ENCODE peak calls at places on chromosomes 1 and 21, in five cellular contexts. One of them, this sample, is unnamed.

GRCh38 chr1:40305451-40305850 is 11.6 kb downstream of the COL9A2 start:
- DNase-seq in trophoblast cell: peak; percentile 29
- DNase-seq in IMR-90: no peak
- DNase-seq in mesenchymal stem cell: no peak
- DNase-seq in H1: no peak
- DNase-seq in this sample: no peak

GRCh38 chr1:110481968-110482623 is 31.1 kb downstream of the PROK1 start:
- DNase-seq in trophoblast cell: no peak
- DNase-seq in IMR-90: no peak
- DNase-seq in mesenchymal stem cell: peak; percentile 37
- DNase-seq in H1: no peak
- DNase-seq in this sample: no peak

GRCh38 chr21:42830456-42831455 is 48.6 kb downstream of the WDR4 start:
- DNase-seq in trophoblast cell: no peak
- DNase-seq in IMR-90: no peak
- DNase-seq in mesenchymal stem cell: no peak
- DNase-seq in H1: no peak
- DNase-seq in this sample: no peak

GRCh38 chr1:95352767-95353166 is 118.8 kb downstream of the RWDD3 start:
- DNase-seq in trophoblast cell: no peak
- DNase-seq in IMR-90: no peak
- DNase-seq in mesenchymal stem cell: no peak
- DNase-seq in H1: no peak
- DNase-seq in this sample: no peak

GRCh38 chr1:154219511-154219910 is 1.2 kb upstream of the UBAP2L start:
- DNase-seq in trophoblast cell: no peak
- DNase-seq in IMR-90: peak; percentile 47
- DNase-seq in mesenchymal stem cell: no peak
- DNase-seq in H1: no peak
- DNase-seq in this sample: no peak

GRCh38 chr21:39612233-39613028 is at the start of gene B3GALT5:
- DNase-seq in trophoblast cell: no peak
- DNase-seq in IMR-90: no peak
- DNase-seq in mesenchymal stem cell: peak; percentile 22
- DNase-seq in H1: peak; percentile 33
- DNase-seq in this sample: peak; percentile 77

GRCh38 chr1:22736496-22737088 is 26.0 kb downstream of the EPHB2 start:
- DNase-seq in trophoblast cell: no peak
- DNase-seq in IMR-90: no peak
- DNase-seq in mesenchymal stem cell: no peak
- DNase-seq in H1: no peak
- DNase-seq in this sample: no peak

GRCh38 chr1:9909222-9910046 is 635 bp downstream of the CTNNBIP1 start:
- DNase-seq in trophoblast cell: no peak
- DNase-seq in IMR-90: no peak
- DNase-seq in mesenchymal stem cell: no peak
- DNase-seq in H1: no peak
- DNase-seq in this sample: no peak

GRCh38 chr1:9249534-9250335 is 15.2 kb downstream of the H6PD start:
- DNase-seq in trophoblast cell: no peak
- DNase-seq in IMR-90: peak; percentile 44
- DNase-seq in mesenchymal stem cell: no peak
- DNase-seq in H1: no peak
- DNase-seq in this sample: peak; percentile 29

GRCh38 chr1:212213754-212214153 is 71.5 kb upstream of the PPP2R5A start:
- DNase-seq in trophoblast cell: no peak
- DNase-seq in IMR-90: no peak
- DNase-seq in mesenchymal stem cell: no peak
- DNase-seq in H1: no peak
- DNase-seq in this sample: no peak

GRCh38 chr1:59238993-59239392 is 57.9 kb upstream of the FGGY start:
- DNase-seq in trophoblast cell: no peak
- DNase-seq in IMR-90: no peak
- DNase-seq in mesenchymal stem cell: no peak
- DNase-seq in H1: no peak
- DNase-seq in this sample: no peak

GRCh38 chr1:194294006-194294405 is 1107.6 kb upstream of the B3GALT2 start:
- DNase-seq in trophoblast cell: no peak
- DNase-seq in IMR-90: no peak
- DNase-seq in mesenchymal stem cell: no peak
- DNase-seq in H1: no peak
- DNase-seq in this sample: no peak

GRCh38 chr1:118507391-118507790 is 322.4 kb upstream of the SPAG17 start:
- DNase-seq in trophoblast cell: no peak
- DNase-seq in IMR-90: no peak
- DNase-seq in mesenchymal stem cell: no peak
- DNase-seq in H1: no peak
- DNase-seq in this sample: no peak

GRCh38 chr1:199490804-199491527 is 536.5 kb upstream of the NR5A2 start:
- DNase-seq in trophoblast cell: no peak
- DNase-seq in IMR-90: peak; percentile 75
- DNase-seq in mesenchymal stem cell: no peak
- DNase-seq in H1: no peak
- DNase-seq in this sample: no peak

GRCh38 chr1:19322481-19322880 is 10.4 kb downstream of the SLC66A1 start:
- DNase-seq in trophoblast cell: no peak
- DNase-seq in IMR-90: no peak
- DNase-seq in mesenchymal stem cell: no peak
- DNase-seq in H1: no peak
- DNase-seq in this sample: no peak

GRCh38 chr1:89855413-89856123 is 34.7 kb downstream of the LRRC8D start:
- DNase-seq in trophoblast cell: no peak
- DNase-seq in IMR-90: peak; percentile 67
- DNase-seq in mesenchymal stem cell: peak; percentile 70
- DNase-seq in H1: no peak
- DNase-seq in this sample: no peak

GRCh38 chr1:53319296-53320101 is 8.4 kb downstream of the LRP8 start:
- DNase-seq in trophoblast cell: no peak
- DNase-seq in IMR-90: no peak
- DNase-seq in mesenchymal stem cell: no peak
- DNase-seq in H1: no peak
- DNase-seq in this sample: no peak

GRCh38 chr1:18722270-18722669 is 91.6 kb downstream of the PAX7 start:
- DNase-seq in trophoblast cell: no peak
- DNase-seq in IMR-90: no peak
- DNase-seq in mesenchymal stem cell: no peak
- DNase-seq in H1: no peak
- DNase-seq in this sample: no peak

GRCh38 chr1:155001438-155001687 is 1.2 kb upstream of the ZBTB7B start:
- DNase-seq in trophoblast cell: no peak
- DNase-seq in IMR-90: no peak
- DNase-seq in mesenchymal stem cell: no peak
- DNase-seq in H1: no peak
- DNase-seq in this sample: no peak

GRCh38 chr1:107943694-107944093 is 21.3 kb downstream of the VAV3 start:
- DNase-seq in trophoblast cell: no peak
- DNase-seq in IMR-90: no peak
- DNase-seq in mesenchymal stem cell: no peak
- DNase-seq in H1: no peak
- DNase-seq in this sample: no peak

GRCh38 chr21:44427241-44428120 is 27.8 kb upstream of the LRRC3 start:
- DNase-seq in trophoblast cell: no peak
- DNase-seq in IMR-90: no peak
- DNase-seq in mesenchymal stem cell: no peak
- DNase-seq in H1: no peak
- DNase-seq in this sample: no peak

GRCh38 chr1:56578963-56579875 is at the start of gene PLPP3:
- DNase-seq in trophoblast cell: peak; percentile 82
- DNase-seq in IMR-90: peak; percentile 94
- DNase-seq in mesenchymal stem cell: peak; percentile 95
- DNase-seq in H1: peak; percentile 70
- DNase-seq in this sample: peak; percentile 85

DNA sequence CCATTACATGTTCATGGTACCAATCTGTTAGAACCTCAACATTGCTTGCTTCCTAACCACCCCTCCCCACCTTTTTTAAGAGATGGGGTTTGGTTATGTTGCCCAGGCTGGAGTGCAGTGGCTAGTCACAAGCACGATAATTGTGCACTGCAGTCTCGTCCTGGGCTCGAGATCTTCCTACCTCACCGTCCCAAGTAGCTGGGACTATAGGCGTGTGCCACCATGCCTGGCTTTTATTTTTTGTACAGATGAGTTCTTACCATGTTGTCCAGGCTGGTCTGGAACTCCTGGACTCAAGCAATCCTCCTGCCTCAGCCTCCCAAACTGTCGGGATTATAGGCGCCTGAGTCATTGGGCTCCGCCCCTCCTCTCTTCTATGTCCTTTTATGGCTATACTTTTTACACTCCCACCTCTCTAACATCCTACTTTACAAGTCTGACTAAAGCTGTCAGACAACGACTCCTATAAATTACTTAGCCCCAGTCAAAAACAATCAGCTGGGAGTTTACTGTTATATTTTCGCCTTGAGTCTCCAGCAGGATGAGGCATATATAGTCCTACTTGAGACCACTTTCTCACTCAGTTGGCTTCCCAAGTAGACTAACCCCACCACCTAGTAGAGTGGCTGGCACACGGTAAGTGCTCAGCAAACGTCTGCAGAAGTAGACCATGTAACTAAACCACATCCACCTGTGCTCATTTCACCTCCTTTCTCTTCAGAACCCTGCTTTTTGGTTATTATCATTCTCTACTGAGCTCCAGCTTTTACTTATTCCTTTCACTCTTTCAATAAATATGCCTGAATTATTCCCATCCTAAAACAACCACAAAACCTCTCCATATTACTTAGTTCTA is 13.8 kb downstream of the ENSA start:
- DNase-seq in trophoblast cell: no peak
- DNase-seq in IMR-90: no peak
- DNase-seq in mesenchymal stem cell: peak; percentile 26
- DNase-seq in H1: no peak
- DNase-seq in this sample: no peak
- H3K4me1 ChIP-seq in trophoblast cell: peaks cover 11% of the 10 kb centered on the region
- H3K4me1 ChIP-seq in IMR-90: peaks cover 18% of the 10 kb centered on the region
- H3K4me1 ChIP-seq in mesenchymal stem cell: peaks cover 8% of the 10 kb centered on the region
- H3K4me1 ChIP-seq in H1: peaks cover 2% of the 10 kb centered on the region
- H3K4me1 ChIP-seq in this sample: peaks cover 10% of the 10 kb centered on the region

GRCh38 chr1:16250547-16251251 is 13.7 kb upstream of the CPLANE2 start:
- DNase-seq in trophoblast cell: no peak
- DNase-seq in IMR-90: peak; percentile 57
- DNase-seq in mesenchymal stem cell: no peak
- DNase-seq in H1: no peak
- DNase-seq in this sample: no peak

GRCh38 chr1:16248007-16248436 is 11.0 kb upstream of the CPLANE2 start:
- DNase-seq in trophoblast cell: peak; percentile 22
- DNase-seq in IMR-90: no peak
- DNase-seq in mesenchymal stem cell: no peak
- DNase-seq in H1: no peak
- DNase-seq in this sample: no peak

GRCh38 chr1:16248603-16249534 is 11.9 kb upstream of the CPLANE2 start:
- DNase-seq in trophoblast cell: no peak
- DNase-seq in IMR-90: peak; percentile 87
- DNase-seq in mesenchymal stem cell: peak; percentile 75
- DNase-seq in H1: no peak
- DNase-seq in this sample: no peak

GRCh38 chr1:16251381-16251780 is 14.4 kb upstream of the CPLANE2 start:
- DNase-seq in trophoblast cell: no peak
- DNase-seq in IMR-90: no peak
- DNase-seq in mesenchymal stem cell: no peak
- DNase-seq in H1: no peak
- DNase-seq in this sample: no peak

GRCh38 chr1:16249838-16250241 is 12.9 kb upstream of the CPLANE2 start:
- DNase-seq in trophoblast cell: no peak
- DNase-seq in IMR-90: peak; percentile 76
- DNase-seq in mesenchymal stem cell: peak; percentile 61
- DNase-seq in H1: no peak
- DNase-seq in this sample: no peak
- H3K36me3 ChIP-seq in trophoblast cell: peaks cover 22% of the 10 kb centered on the region
- H3K36me3 ChIP-seq in IMR-90: peaks cover 28% of the 10 kb centered on the region
- H3K36me3 ChIP-seq in mesenchymal stem cell: peaks cover 34% of the 10 kb centered on the region
- H3K36me3 ChIP-seq in H1: peaks cover 14% of the 10 kb centered on the region
- H3K36me3 ChIP-seq in this sample: peaks cover 21% of the 10 kb centered on the region

GRCh38 chr1:185317034-185317885 is at the start of gene IVNS1ABP:
- DNase-seq in trophoblast cell: peak; percentile 89
- DNase-seq in IMR-90: peak; percentile 87
- DNase-seq in mesenchymal stem cell: peak; percentile 91
- DNase-seq in H1: peak; percentile 93
- DNase-seq in this sample: peak; percentile 93
- H4K91ac ChIP-seq in trophoblast cell: peak within 1 kb of the TSS; percentile 91
- H4K91ac ChIP-seq in IMR-90: peak within 1 kb of the TSS; percentile 75
- H4K91ac ChIP-seq in mesenchymal stem cell: peak within 1 kb of the TSS; percentile 80
- H4K91ac ChIP-seq in H1: peak within 1 kb of the TSS; percentile 88
- H4K91ac ChIP-seq in this sample: peak within 1 kb of the TSS; percentile 64

GRCh38 chr1:35014486-35014885 is 17.3 kb downstream of the ZMYM6 start:
- DNase-seq in trophoblast cell: no peak
- DNase-seq in IMR-90: no peak
- DNase-seq in mesenchymal stem cell: no peak
- DNase-seq in H1: no peak
- DNase-seq in this sample: no peak
- H3K4me1 ChIP-seq in trophoblast cell: no peaks in the 10 kb centered on the region
- H3K4me1 ChIP-seq in IMR-90: peaks cover 2% of the 10 kb centered on the region
- H3K4me1 ChIP-seq in mesenchymal stem cell: no peaks in the 10 kb centered on the region
- H3K4me1 ChIP-seq in H1: no peaks in the 10 kb centered on the region
- H3K4me1 ChIP-seq in this sample: no peaks in the 10 kb centered on the region

DNA sequence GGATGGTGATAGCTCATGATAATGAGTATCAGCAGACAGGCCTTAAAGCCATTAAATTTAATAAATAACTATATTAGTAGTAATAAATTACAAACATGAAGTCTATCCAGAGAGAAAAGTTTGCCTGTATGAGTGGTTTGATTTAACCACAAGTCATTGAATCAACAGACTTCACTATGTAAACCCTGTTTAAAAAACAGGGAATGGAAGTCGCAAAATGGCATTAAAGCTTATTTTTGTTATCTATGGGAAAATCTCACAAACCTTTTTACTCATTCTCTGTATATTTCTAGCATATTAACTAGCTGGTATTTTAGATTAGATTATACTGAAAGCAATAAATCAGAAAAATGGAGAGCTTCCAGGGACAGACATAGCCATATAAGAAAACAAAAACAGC is 45.3 kb downstream of the SASS6 start:
- DNase-seq in trophoblast cell: no peak
- DNase-seq in IMR-90: no peak
- DNase-seq in mesenchymal stem cell: no peak
- DNase-seq in H1: no peak
- DNase-seq in this sample: no peak
- H3K36me3 ChIP-seq in trophoblast cell: peaks cover 5% of the 10 kb centered on the region
- H3K36me3 ChIP-seq in IMR-90: peaks cover 6% of the 10 kb centered on the region
- H3K36me3 ChIP-seq in mesenchymal stem cell: peaks cover 3% of the 10 kb centered on the region
- H3K36me3 ChIP-seq in H1: peaks cover 9% of the 10 kb centered on the region
- H3K36me3 ChIP-seq in this sample: peaks cover 62% of the 10 kb centered on the region

DNA sequence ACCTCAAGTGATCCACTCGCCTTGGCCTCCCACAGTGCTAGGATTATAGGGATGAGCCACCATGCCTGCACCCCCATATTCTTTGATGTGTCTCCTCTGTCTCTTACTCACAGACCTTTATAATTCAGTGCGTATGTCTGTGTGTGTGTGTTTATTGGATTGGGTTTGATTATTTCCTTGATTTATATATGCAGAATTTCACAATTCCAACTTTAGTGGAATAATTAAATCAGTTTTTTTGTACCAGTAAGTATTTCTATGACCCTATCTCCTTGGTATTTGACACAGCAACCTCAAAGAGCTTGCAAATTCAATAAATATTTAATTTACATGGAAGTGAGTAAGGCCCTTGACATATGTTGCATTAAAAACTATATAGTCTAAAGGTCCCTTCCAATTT is 333.9 kb upstream of the ADAMTS5 start:
- DNase-seq in trophoblast cell: no peak
- DNase-seq in IMR-90: peak; percentile 89
- DNase-seq in mesenchymal stem cell: peak; percentile 44
- DNase-seq in H1: no peak
- DNase-seq in this sample: no peak
- H4K91ac ChIP-seq in trophoblast cell: no peak overlapping the region
- H4K91ac ChIP-seq in IMR-90: peak overlapping the region; percentile 3
- H4K91ac ChIP-seq in mesenchymal stem cell: no peak overlapping the region
- H4K91ac ChIP-seq in H1: no peak overlapping the region
- H4K91ac ChIP-seq in this sample: no peak overlapping the region

This sample was measured in neuronal stem cell.